ENCODE peak calls at places on chromosomes 6 and 20, in nine cellular contexts. B is left lobe of liver; R is sciatic nerve; S is HepG2; T is HCT116; O is T-cell; V is stimulated activated naive CD8-positive, alpha-beta T cell treated with anti-CD3 and anti-CD28 coated beads, Interleukin-15, amount 100 ng/mL, for 72 hours; P is activated T-cell treated with anti-CD3 and anti-CD28 coated beads, Interleukin-2, amount 50 U/mL, for 72 hours; W is A549. M is an unnamed sample.
A peak's percentile ranks its signal among the peaks of the same experiment; 100 is the strongest.

GRCh38 chr6:158978752-158979151 is 21.2 kb downstream of the RSPH3 start:
- ATAC-seq in R (no peak), W (no peak), S (no peak), V (no peak), B (no peak), P (no peak), T (no peak), O (no peak), M (no peak)

GRCh38 chr20:62953839-62954703 is 1.6 kb downstream of the SLC17A9 start:
- ATAC-seq in R (peak; percentile 88), P (peak; percentile 83), S (peak; percentile 69), O (peak; percentile 89), V (peak; percentile 87), T (no peak), B (peak; percentile 61), W (no peak), M (peak; percentile 78)

GRCh38 chr6:87384449-87384848 is 23.3 kb upstream of the CFAP206 start:
- ATAC-seq in V (no peak), R (no peak), S (no peak), B (no peak), W (no peak), T (no peak), P (no peak), O (no peak), M (no peak)

GRCh38 chr6:147873826-147874225 is 365.3 kb downstream of the SAMD5 start:
- ATAC-seq in R (no peak), P (no peak), O (no peak), T (no peak), B (no peak), W (no peak), V (no peak), S (no peak), M (no peak)

GRCh38 chr6:85368631-85369030 is 81.3 kb upstream of the NT5E start:
- ATAC-seq in R (no peak), W (no peak), S (no peak), P (no peak), B (no peak), T (no peak), O (peak; percentile 58), V (no peak), M (no peak)

GRCh38 chr6:75488026-75488425 is 5.6 kb downstream of the FILIP1 start:
- ATAC-seq in P (no peak), T (no peak), W (no peak), R (no peak), V (no peak), O (no peak), B (no peak), S (no peak), M (no peak)

GRCh38 chr20:35497320-35497719 is 32.1 kb downstream of the C20orf173 start:
- ATAC-seq in O (no peak), T (no peak), P (no peak), W (no peak), S (no peak), V (no peak), B (no peak), R (peak; percentile 35), M (no peak)

GRCh38 chr6:101614774-101615173 is 221.3 kb downstream of the GRIK2 start:
- ATAC-seq in O (no peak), R (no peak), B (no peak), W (no peak), V (no peak), T (peak; percentile 91), S (no peak), P (peak; percentile 86), M (peak; percentile 45)

GRCh38 chr20:57813870-57814269 is 104.1 kb upstream of the PMEPA1 start:
- ATAC-seq in O (no peak), S (no peak), B (no peak), P (no peak), R (no peak), W (no peak), V (no peak), T (no peak), M (no peak)

GRCh38 chr6:119137194-119138072 is 59.0 kb upstream of the FAM184A start:
- ATAC-seq in P (no peak), V (no peak), B (no peak), T (no peak), W (peak; percentile 13), S (no peak), R (peak; percentile 56), O (no peak), M (no peak)

GRCh38 chr6:157392927-157393666 is 12.1 kb downstream of the ZDHHC14 start:
- ATAC-seq in V (no peak), O (no peak), T (no peak), B (peak; percentile 25), R (peak; percentile 53), P (no peak), W (no peak), S (no peak), M (no peak)

GRCh38 chr6:34867484-34867883 is 20.4 kb downstream of the TAF11 start:
- ATAC-seq in R (no peak), W (no peak), S (peak; percentile 58), P (no peak), T (peak; percentile 34), B (no peak), O (no peak), V (no peak), M (no peak)

GRCh38 chr6:29941006-29941405 is 1.3 kb upstream of the HLA-A start:
- ATAC-seq in V (no peak), B (no peak), R (no peak), T (no peak), O (no peak), P (no peak), S (no peak), W (no peak), M (no peak)

GRCh38 chr20:17824676-17825224 is 125.0 kb downstream of the BANF2 start:
- ATAC-seq in S (no peak), T (no peak), W (no peak), R (no peak), V (no peak), O (no peak), B (no peak), P (no peak), M (no peak)

GRCh38 chr6:169169375-169169774 is 84.3 kb downstream of the THBS2 start:
- ATAC-seq in V (peak; percentile 7), S (no peak), P (no peak), R (no peak), W (no peak), B (no peak), T (peak; percentile 31), O (no peak), M (no peak)

GRCh38 chr6:113980937-113981554 is 10.1 kb upstream of the HDAC2 start:
- ATAC-seq in O (peak; percentile 68), V (peak; percentile 74), W (peak; percentile 81), P (peak; percentile 59), B (peak; percentile 54), T (peak; percentile 100), R (no peak), S (peak; percentile 99), M (no peak)

GRCh38 chr6:112019619-112020018 is 34.3 kb upstream of the CCN6 start:
- ATAC-seq in B (no peak), V (no peak), R (no peak), O (no peak), P (no peak), S (no peak), W (no peak), T (no peak), M (no peak)

GRCh38 chr6:63458480-63459115 is 113.7 kb upstream of the LOC128125822 start:
- ATAC-seq in W (peak; percentile 71), T (no peak), V (no peak), B (peak; percentile 90), O (no peak), R (no peak), S (peak; percentile 99), P (no peak), M (no peak)

GRCh38 chr6:148085651-148086321 is 256.9 kb upstream of the SASH1 start:
- ATAC-seq in W (no peak), R (no peak), B (no peak), S (no peak), T (no peak), P (no peak), V (no peak), O (no peak), M (no peak)

GRCh38 chr6:81075974-81076373 is 676.5 kb downstream of the TENT5A start:
- ATAC-seq in R (no peak), S (peak; percentile 75), W (no peak), B (peak; percentile 52), P (no peak), T (peak; percentile 80), V (no peak), O (no peak), M (no peak)

GRCh38 chr6:4280721-4281120 is 145.3 kb upstream of the ECI2 start:
- ATAC-seq in V (no peak), R (no peak), P (no peak), T (peak; percentile 50), O (no peak), B (no peak), S (no peak), W (peak; percentile 97), M (no peak)

GRCh38 chr6:28254340-28254618 is 2.2 kb upstream of the ZKSCAN4 start:
- ATAC-seq in T (no peak), R (no peak), V (peak; percentile 72), S (no peak), B (no peak), W (no peak), P (peak; percentile 73), O (no peak), M (peak; percentile 41)

GRCh38 chr6:82750570-82750969 is 315.1 kb downstream of the UBE3D start:
- ATAC-seq in T (no peak), R (no peak), S (no peak), B (no peak), P (no peak), V (no peak), O (no peak), W (no peak), M (no peak)